ENCODE peak calls at places on chromosomes 5 and 9, in nine cellular contexts. E is CD4-positive, alpha-beta memory T cell; P is AG04450; U is right lobe of liver; V is sigmoid colon; X is heart right ventricle; I is GM23338; Y is CD8-positive, alpha-beta memory T cell; S is HCT116. O is an unnamed sample.

GRCh38 chr9:136244776-136245193 is 827 bp downstream of the QSOX2 start:
- DNase-seq in P (no peak), V (no peak), U (no peak), I (no peak), S (no peak), Y (no peak), X (no peak), E (no peak), O (no peak)

GRCh38 chr5:78908173-78908901 is 76.8 kb downstream of the ARSB start:
- DNase-seq in E (no peak), U (no peak), P (peak), X (peak), Y (no peak), V (no peak), S (no peak), I (peak), O (no peak)

GRCh38 chr5:73022480-73023169 is 66.8 kb downstream of the FCHO2 start:
- DNase-seq in Y (no peak), P (no peak), U (no peak), I (no peak), V (no peak), X (no peak), S (no peak), E (no peak), O (no peak)

GRCh38 chr5:137027758-137028157 is 471.4 kb downstream of the SPOCK1 start:
- DNase-seq in V (no peak), X (no peak), U (no peak), E (no peak), P (no peak), Y (no peak), I (no peak), S (no peak), O (no peak)

GRCh38 chr9:20640331-20641187 is 18.3 kb upstream of the MLLT3 start:
- DNase-seq in P (no peak), I (no peak), V (peak), X (peak), U (peak), Y (peak), S (no peak), E (peak), O (no peak)

GRCh38 chr5:180799902-180800801 is 2.5 kb downstream of the MGAT1 start:
- DNase-seq in X (no peak), P (peak), V (no peak), Y (no peak), S (no peak), I (no peak), U (peak), E (no peak), O (no peak)

GRCh38 chr5:58891072-58891970 is 308.4 kb downstream of the RAB3C start:
- DNase-seq in S (peak), P (peak), X (peak), E (peak), Y (peak), I (peak), U (peak), V (peak), O (peak)

GRCh38 chr5:172871561-172871960 is 37.5 kb downstream of the ERGIC1 start:
- DNase-seq in P (no peak), I (no peak), E (no peak), Y (no peak), V (no peak), X (no peak), U (no peak), S (no peak), O (no peak)

GRCh38 chr5:149069711-149070110 is 6.8 kb upstream of the SH3TC2 start:
- DNase-seq in Y (no peak), P (no peak), U (no peak), S (no peak), X (peak), E (no peak), V (no peak), I (no peak), O (no peak)

GRCh38 chr5:24750356-24750755 is 105.6 kb upstream of the CDH10 start:
- DNase-seq in E (no peak), S (no peak), P (no peak), Y (no peak), X (no peak), U (no peak), V (no peak), I (no peak), O (no peak)

GRCh38 chr9:127762111-127762676 is 16.3 kb downstream of the SH2D3C start:
- DNase-seq in E (no peak), V (no peak), S (no peak), X (peak), Y (no peak), I (no peak), P (no peak), U (peak), O (no peak)

GRCh38 chr9:121310571-121310970 is 42.6 kb downstream of the GSN start:
- DNase-seq in X (no peak), Y (no peak), S (no peak), E (no peak), U (no peak), V (no peak), P (no peak), I (no peak), O (no peak)

GRCh38 chr9:103245369-103245768 is 250.2 kb downstream of the CYLC2 start:
- DNase-seq in S (no peak), V (no peak), P (no peak), E (no peak), Y (no peak), I (no peak), X (no peak), U (no peak), O (no peak)

GRCh38 chr9:17578911-17579793 is at the start of gene SH3GL2:
- DNase-seq in V (no peak), E (no peak), U (no peak), I (peak), Y (no peak), S (no peak), P (no peak), X (no peak), O (peak)

GRCh38 chr5:104541129-104541528 is 978.5 kb upstream of the NUDT12 start:
- DNase-seq in U (no peak), P (no peak), X (no peak), I (no peak), V (no peak), E (no peak), Y (no peak), S (no peak), O (no peak)

GRCh38 chr5:149581192-149581861 is at the start of gene ARHGEF37:
- DNase-seq in X (peak), Y (peak), U (peak), I (peak), E (peak), V (peak), P (no peak), S (peak), O (no peak)

GRCh38 chr9:9747787-9748186 is 865.0 kb downstream of the PTPRD start:
- DNase-seq in V (no peak), Y (no peak), I (no peak), P (no peak), E (no peak), X (no peak), S (no peak), U (no peak), O (no peak)

GRCh38 chr9:125255781-125256391 is 5.7 kb upstream of the GAPVD1 start:
- DNase-seq in E (no peak), U (no peak), S (no peak), V (no peak), X (no peak), Y (peak), I (peak), P (no peak), O (no peak)

GRCh38 chr9:120921751-120922181 is 4.8 kb downstream of the TRAF1 start:
- DNase-seq in Y (no peak), V (no peak), P (no peak), E (no peak), I (no peak), U (no peak), S (no peak), X (no peak), O (no peak)

GRCh38 chr9:136539427-136540412 is 6.1 kb downstream of the NOTCH1 start:
- DNase-seq in X (peak), V (peak), S (peak), U (peak), Y (peak), E (peak), I (peak), P (no peak), O (no peak)

GRCh38 chr9:124855944-124856773 is 2.9 kb downstream of the WDR38 start:
- DNase-seq in P (no peak), V (no peak), Y (no peak), E (no peak), I (peak), U (no peak), S (peak), X (no peak), O (peak)

GRCh38 chr9:87714819-87715218 is 11.1 kb upstream of the CTSL start:
- DNase-seq in Y (no peak), U (peak), S (no peak), X (no peak), P (peak), V (peak), I (no peak), E (no peak), O (no peak)

GRCh38 chr5:5017827-5018559 is 122.1 kb upstream of the ADAMTS16 start:
- DNase-seq in E (no peak), U (no peak), Y (no peak), X (no peak), I (no peak), P (no peak), V (no peak), S (no peak), O (no peak)

GRCh38 chr5:160486573-160486972 is 64.9 kb downstream of the PTTG1 start:
- DNase-seq in S (no peak), V (no peak), Y (no peak), E (no peak), U (no peak), I (no peak), P (no peak), X (no peak), O (no peak)

GRCh38 chr5:14462681-14463080 is 118.9 kb upstream of the OTULINL start:
- DNase-seq in X (no peak), Y (no peak), P (no peak), E (no peak), U (no peak), V (no peak), I (no peak), S (no peak), O (no peak)
- H3K27ac ChIP-seq in X (no peak), Y (no peak), P (peak), E (no peak), U (no peak), V (no peak), I (no peak), S (no peak), O (no peak)

GRCh38 chr5:171573451-171574160 is 154.2 kb downstream of the FGF18 start:
- DNase-seq in U (no peak), I (no peak), Y (no peak), E (no peak), P (no peak), S (no peak), X (no peak), V (no peak), O (no peak)
- H3K27ac ChIP-seq in U (no peak), I (no peak), Y (no peak), E (no peak), P (no peak), S (no peak), X (no peak), V (no peak), O (no peak)

DNA sequence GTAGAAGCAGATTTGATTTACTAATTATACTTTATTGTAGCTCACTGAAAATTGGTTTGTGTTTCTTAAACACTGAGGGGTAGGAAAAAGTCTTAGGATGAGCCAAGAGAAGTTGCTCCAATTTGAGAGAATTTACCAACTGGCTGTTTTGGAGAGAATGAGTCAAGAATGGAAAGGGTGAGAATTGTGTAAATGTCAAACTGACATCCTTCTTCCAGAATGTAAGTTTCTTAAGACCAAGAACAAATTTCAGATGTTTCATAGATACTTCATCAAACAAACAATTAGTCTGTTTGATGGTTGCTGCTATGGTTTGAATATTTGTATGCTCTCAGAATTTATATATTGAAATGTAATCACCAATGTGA is 106.2 kb upstream of the TXNDC8 start:
- DNase-seq in P (peak), E (no peak), X (no peak), S (no peak), Y (no peak), V (no peak), I (no peak), U (no peak), O (no peak)
- H3K27ac ChIP-seq in P (peak), E (no peak), X (no peak), S (no peak), Y (no peak), V (no peak), I (no peak), U (no peak), O (no peak)

GRCh38 chr5:150639751-150640150 is 709 bp upstream of the SYNPO start:
- DNase-seq in S (no peak), I (no peak), P (no peak), E (no peak), Y (no peak), U (peak), V (no peak), X (no peak), O (no peak)
- H3K27ac ChIP-seq in S (no peak), I (no peak), P (peak), E (no peak), Y (no peak), U (peak), V (peak), X (peak), O (no peak)

GRCh38 chr9:89179920-89180667 is 1.5 kb upstream of the SHC3 start:
- DNase-seq in U (peak), V (peak), P (peak), Y (no peak), I (peak), X (peak), S (peak), E (peak), O (peak)
- H3K27ac ChIP-seq in U (peak), V (peak), P (peak), Y (no peak), I (peak), X (peak), S (peak), E (no peak), O (no peak)

GRCh38 chr5:33806736-33807442 is 84.9 kb downstream of the ADAMTS12 start:
- DNase-seq in E (no peak), X (no peak), S (no peak), U (no peak), V (no peak), P (no peak), I (no peak), Y (no peak), O (no peak)
- H3K27ac ChIP-seq in E (no peak), X (peak), S (no peak), U (no peak), V (no peak), P (peak), I (no peak), Y (no peak), O (no peak)

O was measured in iPS DF 6.9.